ENCODE peak calls at places on chromosomes 1 and 21, in six cellular contexts. P, R, S, L, D and M are unnamed samples.

GRCh38 chr21:41304068-41304720 is 12.4 kb upstream of the FAM3B start:
- DNase-seq in P (no peak), R (no peak), S (no peak), L (no peak), D (no peak), M (no peak)

GRCh38 chr21:38506606-38507331 is 8.5 kb upstream of the ERG start:
- DNase-seq in P (no peak), R (no peak), S (no peak), L (no peak), D (no peak), M (peak; percentile 27)

GRCh38 chr1:98046031-98046641 is 125.3 kb upstream of the DPYD start:
- DNase-seq in P (peak; percentile 48), R (no peak), S (peak; percentile 51), L (peak; percentile 44), D (no peak), M (peak; percentile 51)

GRCh38 chr1:101438359-101438758 is 201.5 kb downstream of the S1PR1 start:
- DNase-seq in P (no peak), R (no peak), S (peak; percentile 2), L (peak; percentile 31), D (no peak), M (peak; percentile 20)

GRCh38 chr1:72442251-72442650 is 159.9 kb upstream of the NEGR1 start:
- DNase-seq in P (no peak), R (no peak), S (peak; percentile 26), L (no peak), D (no peak), M (no peak)

GRCh38 chr1:158564608-158565007 is 5.8 kb downstream of the OR6P1 start:
- DNase-seq in P (no peak), R (no peak), S (no peak), L (peak; percentile 45), D (no peak), M (no peak)

GRCh38 chr1:230937370-230937769 is 41.3 kb downstream of the TTC13 start:
- DNase-seq in P (no peak), R (no peak), S (peak; percentile 45), L (no peak), D (no peak), M (no peak)

GRCh38 chr1:170424346-170424745 is 107.6 kb upstream of the GORAB start:
- DNase-seq in P (no peak), R (no peak), S (peak; percentile 56), L (peak; percentile 20), D (no peak), M (no peak)

GRCh38 chr1:27526569-27527222 is 36.7 kb upstream of the WASF2 start:
- DNase-seq in P (no peak), R (no peak), S (peak; percentile 21), L (no peak), D (no peak), M (peak; percentile 60)

GRCh38 chr1:27957655-27958054 is 2.1 kb upstream of the XKR8 start:
- DNase-seq in P (no peak), R (no peak), S (no peak), L (no peak), D (no peak), M (no peak)

GRCh38 chr1:161487483-161487827 is 17.8 kb upstream of the FCGR2A start:
- DNase-seq in P (no peak), R (no peak), S (peak; percentile 69), L (no peak), D (no peak), M (peak; percentile 46)

GRCh38 chr1:176043537-176043936 is 163.5 kb downstream of the COP1 start:
- DNase-seq in P (no peak), R (no peak), S (no peak), L (no peak), D (no peak), M (no peak)

GRCh38 chr1:78607944-78608343 is 12.3 kb upstream of the IFI44L start:
- DNase-seq in P (peak; percentile 37), R (no peak), S (no peak), L (peak; percentile 44), D (no peak), M (no peak)

GRCh38 chr1:121471517-121471916 is 286.7 kb downstream of the SRGAP2C start:
- DNase-seq in P (no peak), R (no peak), S (no peak), L (no peak), D (no peak), M (no peak)

GRCh38 chr1:25743164-25744139 is 56.5 kb upstream of the SELENON start:
- DNase-seq in P (no peak), R (no peak), S (peak; percentile 35), L (no peak), D (no peak), M (peak; percentile 34)

GRCh38 chr1:18241932-18242331 is 134.3 kb downstream of the IGSF21 start:
- DNase-seq in P (no peak), R (no peak), S (no peak), L (no peak), D (no peak), M (no peak)

GRCh38 chr1:63892632-63893395 is 119.0 kb downstream of the ROR1 start:
- DNase-seq in P (no peak), R (no peak), S (peak; percentile 76), L (no peak), D (no peak), M (peak; percentile 73)

GRCh38 chr21:36706951-36707762 is 8.2 kb downstream of the SIM2 start:
- DNase-seq in P (peak; percentile 63), R (peak; percentile 64), S (peak; percentile 37), L (peak; percentile 76), D (no peak), M (no peak)

GRCh38 chr21:14591882-14592281 is 45.8 kb upstream of the SAMSN1 start:
- DNase-seq in P (no peak), R (no peak), S (no peak), L (no peak), D (no peak), M (peak; percentile 76)

GRCh38 chr1:219317762-219318353 is 144.2 kb downstream of the LYPLAL1 start:
- DNase-seq in P (peak; percentile 60), R (no peak), S (no peak), L (peak; percentile 78), D (no peak), M (peak; percentile 42)

GRCh38 chr1:6130036-6130435 is 50.1 kb downstream of the CHD5 start:
- DNase-seq in P (no peak), R (no peak), S (no peak), L (no peak), D (no peak), M (no peak)

GRCh38 chr1:84996846-84997666 is at the start of gene MCOLN2:
- DNase-seq in P (peak; percentile 65), R (peak; percentile 61), S (peak; percentile 1), L (peak; percentile 43), D (no peak), M (peak; percentile 32)

GRCh38 chr1:154429118-154429517 is 24.0 kb downstream of the IL6R start:
- DNase-seq in P (no peak), R (no peak), S (no peak), L (no peak), D (no peak), M (no peak)

GRCh38 chr1:201375169-201375568 is 2.3 kb downstream of the TNNT2 start:
- DNase-seq in P (no peak), R (no peak), S (no peak), L (peak; percentile 54), D (no peak), M (no peak)

GRCh38 chr1:211551628-211552465 is 27.1 kb downstream of the SLC30A1 start:
- DNase-seq in P (no peak), R (no peak), S (peak; percentile 79), L (no peak), D (no peak), M (peak; percentile 35)

GRCh38 chr1:38083541-38083940 is 36.9 kb upstream of the POU3F1 start:
- DNase-seq in P (no peak), R (no peak), S (no peak), L (no peak), D (no peak), M (no peak)

GRCh38 chr1:60132985-60133673 is 59.6 kb upstream of the C1orf87 start:
- DNase-seq in P (no peak), R (no peak), S (peak; percentile 50), L (no peak), D (no peak), M (no peak)

GRCh38 chr1:109926662-109927300 is 16.1 kb downstream of the CSF1 start:
- DNase-seq in P (peak; percentile 10), R (no peak), S (peak; percentile 91), L (no peak), D (no peak), M (peak; percentile 91)

GRCh38 chr1:46411601-46412341 is 17.7 kb downstream of the FAAH start:
- DNase-seq in P (peak; percentile 90), R (no peak), S (no peak), L (peak; percentile 63), D (no peak), M (no peak)
- H2BK15ac ChIP-seq in P (no peak overlapping the region), R (peak overlapping the region; percentile 45), S (no peak overlapping the region), L (no peak overlapping the region), D (no peak overlapping the region), M (no peak overlapping the region)

GRCh38 chr1:54380285-54380882 is 25.8 kb downstream of the SSBP3 start:
- DNase-seq in P (no peak), R (no peak), S (no peak), L (no peak), D (no peak), M (no peak)
- H2BK15ac ChIP-seq in P (no peak overlapping the region), R (peak overlapping the region; percentile 20), S (no peak overlapping the region), L (no peak overlapping the region), D (peak overlapping the region; percentile 99), M (no peak overlapping the region)

DNA sequence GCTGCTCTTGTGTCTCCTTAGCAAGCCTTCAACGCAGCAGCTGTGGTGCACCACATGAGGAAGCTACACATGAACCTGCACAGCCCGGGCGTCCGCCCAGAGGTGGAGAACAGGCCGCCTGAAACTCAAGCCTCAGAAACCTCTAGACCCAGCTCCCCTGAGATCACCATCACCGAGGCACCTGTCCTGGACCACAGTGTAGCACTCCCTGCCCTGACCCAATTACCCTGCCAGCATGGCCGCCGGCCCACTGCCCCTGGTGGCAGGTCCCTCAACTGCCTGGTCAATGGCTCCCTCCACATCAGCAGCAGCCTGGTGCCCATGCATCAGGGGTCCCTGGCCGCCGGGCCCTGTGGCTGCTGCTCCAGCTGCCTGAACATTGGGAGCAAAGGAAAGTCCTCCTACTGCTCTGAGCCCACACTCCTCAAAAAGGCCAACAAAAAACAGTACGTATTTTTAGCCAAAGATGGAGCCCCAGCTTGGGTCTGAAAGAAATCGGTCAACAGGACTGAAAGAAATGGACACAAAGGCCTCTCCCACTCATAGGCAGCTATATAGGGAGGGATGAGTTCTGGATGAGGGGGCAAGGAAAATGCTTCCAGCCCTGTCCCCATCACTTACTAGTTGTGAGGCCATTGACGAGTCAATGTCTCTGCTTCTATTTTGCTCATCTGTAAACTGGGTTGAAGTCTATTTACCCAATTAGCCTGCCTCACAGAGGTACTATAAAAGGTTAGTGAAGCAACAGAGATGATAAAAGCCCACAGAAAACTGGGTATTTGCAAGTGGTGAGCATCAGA is 28.5 kb downstream of the CAMK1G start:
- DNase-seq in P (no peak), R (no peak), S (no peak), L (no peak), D (no peak), M (no peak)
- H2BK15ac ChIP-seq in P (no peak overlapping the region), R (no peak overlapping the region), S (no peak overlapping the region), L (no peak overlapping the region), D (no peak overlapping the region), M (no peak overlapping the region)

DNA sequence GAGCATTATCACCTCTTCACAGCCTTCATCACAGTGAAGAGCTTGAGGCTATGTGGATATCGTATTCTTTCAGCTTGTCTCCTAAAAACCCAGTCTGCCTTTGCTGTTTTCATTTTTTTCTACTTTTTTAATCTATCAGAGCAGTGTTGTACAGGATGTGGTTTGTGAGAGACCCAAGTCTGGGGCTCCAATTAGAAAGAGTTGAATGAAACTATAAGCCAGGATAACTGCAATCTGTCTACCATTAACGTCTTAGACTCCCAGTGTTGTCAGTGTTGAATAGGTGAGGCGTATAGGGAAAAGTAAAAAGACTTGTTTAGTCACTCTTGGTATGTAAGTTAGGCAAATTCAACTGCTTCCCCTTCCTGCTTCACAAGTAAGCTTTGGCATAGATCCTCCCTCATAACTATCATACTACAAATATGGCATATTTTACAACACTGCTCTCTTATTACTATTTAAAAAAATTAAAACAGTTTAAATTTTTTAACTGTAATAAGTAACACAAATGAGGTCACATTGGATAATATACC is 1225.8 kb upstream of the PRMT6 start:
- DNase-seq in P (no peak), R (no peak), S (no peak), L (no peak), D (no peak), M (no peak)
- H2BK15ac ChIP-seq in P (no peak overlapping the region), R (no peak overlapping the region), S (no peak overlapping the region), L (no peak overlapping the region), D (no peak overlapping the region), M (no peak overlapping the region)